ENCODE peak calls at places on chromosomes 13 and 19, in ten cellular contexts. I, V, F, R, D, Q, P, S, K and B are unnamed samples.

GRCh38 chr19:33506498-33506897 is 15.1 kb downstream of the PEPD start:
- DNase-seq in V (no peak), Q (no peak), K (no peak), P (no peak), S (no peak), F (no peak), R (no peak), D (no peak), I (no peak), B (no peak)

GRCh38 chr19:38095411-38096308 is 128.4 kb downstream of the DPF1 start:
- DNase-seq in R (peak), I (peak), V (no peak), D (no peak), Q (peak), K (no peak), S (no peak), F (peak), P (peak), B (no peak)

GRCh38 chr19:17394891-17395415 is 957 bp upstream of the CCDC194 start:
- DNase-seq in K (no peak), F (peak), Q (no peak), V (no peak), D (peak), I (no peak), P (peak), R (peak), S (no peak), B (no peak)

GRCh38 chr19:35995655-35995993 is 636 bp downstream of the SDHAF1 start:
- DNase-seq in I (no peak), D (peak), Q (no peak), P (peak), F (peak), R (no peak), K (no peak), V (no peak), S (no peak), B (no peak)

GRCh38 chr13:107099661-107100060 is 531.7 kb upstream of the ARGLU1 start:
- DNase-seq in V (no peak), P (no peak), K (no peak), I (no peak), S (no peak), F (no peak), D (no peak), R (no peak), Q (peak), B (peak)

GRCh38 chr13:74197686-74198085 is 63.5 kb upstream of the KLF12 start:
- DNase-seq in F (no peak), R (no peak), K (no peak), S (no peak), D (no peak), Q (no peak), I (no peak), V (no peak), P (no peak), B (no peak)

GRCh38 chr13:48126944-48127814 is 32.3 kb upstream of the MED4 start:
- DNase-seq in P (peak), F (peak), V (peak), I (peak), D (no peak), S (peak), R (peak), Q (no peak), K (no peak), B (no peak)

GRCh38 chr13:94329754-94330551 is 149.5 kb downstream of the DCT start:
- DNase-seq in R (no peak), K (no peak), S (no peak), P (no peak), D (no peak), Q (no peak), F (no peak), I (no peak), V (no peak), B (peak)

GRCh38 chr13:44244288-44244687 is 129.3 kb upstream of the SERP2 start:
- DNase-seq in R (no peak), D (no peak), F (no peak), S (no peak), Q (no peak), V (no peak), I (no peak), P (no peak), K (no peak), B (no peak)

GRCh38 chr19:32041681-32042292 is 303.6 kb upstream of the ZNF507 start:
- DNase-seq in P (no peak), R (peak), F (peak), S (no peak), Q (no peak), D (no peak), K (no peak), V (no peak), I (no peak), B (no peak)

GRCh38 chr19:662962-663681 is at the start of gene RNF126:
- DNase-seq in P (peak), Q (no peak), I (peak), V (peak), S (peak), D (peak), K (peak), F (peak), R (peak), B (peak)

GRCh38 chr19:339262-339887 is 5.2 kb downstream of the MIER2 start:
- DNase-seq in S (no peak), V (no peak), D (no peak), I (no peak), F (no peak), K (no peak), P (no peak), R (no peak), Q (no peak), B (no peak)

GRCh38 chr13:45412274-45413049 is 5.7 kb downstream of the SLC25A30 start:
- DNase-seq in D (no peak), F (no peak), I (no peak), V (no peak), S (no peak), K (no peak), R (no peak), P (no peak), Q (no peak), B (no peak)

GRCh38 chr13:45821861-45822260 is 29.7 kb downstream of the SIAH3 start:
- DNase-seq in S (no peak), V (no peak), I (no peak), D (no peak), P (no peak), Q (no peak), R (no peak), F (no peak), K (no peak), B (no peak)

GRCh38 chr19:47657719-47658118 is 48.8 kb downstream of the BICRA start:
- DNase-seq in I (no peak), P (no peak), Q (no peak), F (no peak), K (no peak), S (no peak), R (no peak), V (no peak), D (no peak), B (no peak)

GRCh38 chr19:4988770-4989251 is 19.9 kb downstream of the KDM4B start:
- DNase-seq in F (no peak), V (no peak), Q (no peak), S (no peak), I (no peak), P (no peak), R (no peak), K (no peak), D (no peak), B (peak)

GRCh38 chr19:7264858-7265257 is 29.4 kb downstream of the INSR start:
- DNase-seq in R (no peak), P (no peak), Q (no peak), D (no peak), S (no peak), I (no peak), F (no peak), V (no peak), K (no peak), B (no peak)